ENCODE peak calls at places on chromosomes 5 and 9, in eight cellular contexts. P is left ventricle myocardium inferior, F is heart right ventricle, H is left lung, A is stomach, X is A549, Z is spleen, T is heart left ventricle. U is an unnamed sample.
A peak's percentile ranks its signal among the peaks of the same experiment; 100 is the strongest.

GRCh38 chr5:169037478-169037877 is 263.5 kb downstream of the SLIT3 start:
- DNase-seq in P (no peak), F (no peak), H (no peak), A (no peak), X (no peak), Z (no peak), T (no peak), U (no peak)

GRCh38 chr9:136405481-136405880 is 4.9 kb downstream of the ENTR1 start:
- DNase-seq in P (no peak), F (no peak), H (no peak), A (no peak), X (no peak), Z (no peak), T (no peak), U (no peak)

GRCh38 chr5:7638456-7638855 is 212.5 kb downstream of the CFAP90 start:
- DNase-seq in P (no peak), F (no peak), H (no peak), A (no peak), X (no peak), Z (no peak), T (no peak), U (no peak)

GRCh38 chr5:171485668-171486067 is 66.2 kb downstream of the FGF18 start:
- DNase-seq in P (no peak), F (no peak), H (no peak), A (no peak), X (no peak), Z (no peak), T (no peak), U (no peak)

GRCh38 chr9:82532504-82532903 is 530.4 kb downstream of the RASEF start:
- DNase-seq in P (no peak), F (no peak), H (no peak), A (no peak), X (peak; percentile 3), Z (no peak), T (no peak), U (no peak)

GRCh38 chr9:117707561-117707960 is 3.4 kb downstream of the TLR4 start:
- DNase-seq in P (no peak), F (no peak), H (no peak), A (no peak), X (no peak), Z (no peak), T (no peak), U (no peak)

GRCh38 chr5:72555871-72556270 is 48.7 kb upstream of the ZNF366 start:
- DNase-seq in P (no peak), F (no peak), H (no peak), A (no peak), X (no peak), Z (no peak), T (no peak), U (no peak)

GRCh38 chr5:130773813-130774212 is 391.2 kb downstream of the HINT1 start:
- DNase-seq in P (no peak), F (no peak), H (no peak), A (no peak), X (peak; percentile 15), Z (no peak), T (no peak), U (no peak)

GRCh38 chr5:41695920-41696582 is 174.2 kb downstream of the OXCT1 start:
- DNase-seq in P (no peak), F (no peak), H (no peak), A (no peak), X (no peak), Z (no peak), T (no peak), U (no peak)

GRCh38 chr5:74221413-74221812 is 419.1 kb downstream of the ENC1 start:
- DNase-seq in P (no peak), F (no peak), H (no peak), A (no peak), X (no peak), Z (no peak), T (no peak), U (no peak)

GRCh38 chr9:70080481-70081119 is 37.0 kb downstream of the MAMDC2 start:
- DNase-seq in P (no peak), F (peak; percentile 69), H (no peak), A (no peak), X (no peak), Z (no peak), T (peak; percentile 49), U (peak; percentile 61)

GRCh38 chr9:37958154-37958553 is 54.2 kb upstream of the SLC25A51 start:
- DNase-seq in P (no peak), F (no peak), H (no peak), A (no peak), X (no peak), Z (peak; percentile 41), T (no peak), U (no peak)

GRCh38 chr9:34550016-34550680 is 27.4 kb upstream of the ENHO start:
- DNase-seq in P (no peak), F (no peak), H (peak; percentile 30), A (peak; percentile 19), X (no peak), Z (peak; percentile 55), T (no peak), U (no peak)

GRCh38 chr5:13215370-13215769 is 729.1 kb downstream of the DNAH5 start:
- DNase-seq in P (no peak), F (no peak), H (no peak), A (no peak), X (no peak), Z (no peak), T (no peak), U (no peak)

GRCh38 chr5:13214182-13214581 is 730.3 kb downstream of the DNAH5 start:
- DNase-seq in P (no peak), F (no peak), H (no peak), A (no peak), X (no peak), Z (no peak), T (no peak), U (no peak)

GRCh38 chr5:13215806-13216205 is 728.7 kb downstream of the DNAH5 start:
- DNase-seq in P (no peak), F (no peak), H (no peak), A (no peak), X (no peak), Z (no peak), T (no peak), U (no peak)

GRCh38 chr5:13217636-13218035 is 726.9 kb downstream of the DNAH5 start:
- DNase-seq in P (no peak), F (no peak), H (no peak), A (no peak), X (no peak), Z (no peak), T (no peak), U (no peak)

DNA sequence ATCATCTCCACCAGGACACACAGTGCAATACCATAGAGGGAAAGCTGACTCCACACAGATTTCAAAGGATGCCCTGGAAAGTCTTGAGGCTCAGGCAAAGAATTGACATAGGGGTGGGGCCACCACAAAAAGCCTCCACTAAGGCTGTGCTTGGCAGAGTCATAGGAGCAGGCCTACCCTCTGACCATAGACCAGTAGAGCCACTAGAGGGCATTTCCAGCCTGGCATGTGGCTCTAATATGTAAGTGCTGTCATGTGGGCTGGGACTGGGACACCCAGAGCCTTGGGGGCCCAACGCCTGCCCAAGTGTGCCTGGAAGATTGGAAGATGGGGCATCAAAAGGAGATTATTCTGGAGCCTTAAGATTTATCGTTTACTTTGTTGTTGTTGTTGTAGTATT is 726.0 kb downstream of the DNAH5 start:
- DNase-seq in P (no peak), F (no peak), H (no peak), A (no peak), X (peak; percentile 1), Z (no peak), T (no peak), U (no peak)
- TF ChIP-seq CTCF in P (no peak), F (no peak), H (no peak), A (no peak), X (no peak), Z (no peak), T (no peak), U (no peak)

GRCh38 chr5:115271295-115272060 is 8.8 kb upstream of the PGGT1B start:
- DNase-seq in P (no peak), F (no peak), H (no peak), A (no peak), X (no peak), Z (no peak), T (no peak), U (no peak)
- H3K4me1 ChIP-seq in P (no peaks in the 10 kb centered on the region), F (no peaks in the 10 kb centered on the region), H (no peaks in the 10 kb centered on the region), A (no peaks in the 10 kb centered on the region), X (peaks cover 3% of the 10 kb centered on the region), Z (no peaks in the 10 kb centered on the region), T (no peaks in the 10 kb centered on the region), U (no peaks in the 10 kb centered on the region)

DNA sequence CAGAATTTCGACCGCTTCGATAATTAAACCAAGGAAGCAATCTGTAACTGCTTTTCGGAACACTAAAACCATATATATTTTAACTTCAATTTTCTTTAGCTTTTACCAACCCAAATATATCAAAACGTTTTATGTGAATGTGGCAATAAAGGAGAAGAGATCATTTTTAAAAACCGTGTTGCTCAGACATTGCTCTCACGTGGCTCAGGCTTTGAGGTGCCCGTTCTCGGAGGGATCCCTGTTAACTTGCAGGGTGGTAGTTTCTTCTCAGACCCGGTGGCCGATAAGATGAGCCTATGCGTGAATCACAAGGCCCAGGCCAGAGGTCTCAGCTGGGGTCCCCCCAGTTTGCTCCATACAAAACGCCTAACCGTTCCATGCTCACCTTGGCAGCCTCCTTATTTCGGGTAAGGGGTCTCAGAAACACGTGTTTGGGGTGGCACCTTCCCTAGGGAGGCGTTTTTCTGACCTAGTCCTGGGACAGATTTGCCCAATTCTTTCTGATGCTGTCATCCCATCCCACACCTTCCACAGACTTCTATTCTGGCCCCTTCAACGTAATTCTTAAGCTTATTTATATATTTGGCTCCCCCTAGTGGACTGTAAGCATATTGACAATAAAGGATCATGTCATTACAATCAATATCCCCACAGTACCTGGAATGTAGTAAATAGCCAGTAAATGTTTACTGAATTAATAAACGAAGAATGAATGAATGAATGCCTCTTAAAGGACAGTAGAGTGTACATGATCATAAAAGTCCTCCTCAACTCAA is 48.2 kb downstream of the THBS4 start:
- DNase-seq in P (no peak), F (peak; percentile 31), H (no peak), A (no peak), X (peak; percentile 82), Z (no peak), T (no peak), U (no peak)
- H3K4me3 ChIP-seq in P (peak overlapping the region; percentile 60), F (peak overlapping the region; percentile 42), H (peak overlapping the region; percentile 16), A (peak overlapping the region; percentile 36), X (peak overlapping the region; percentile 38), Z (peak overlapping the region; percentile 53), T (peak overlapping the region; percentile 44), U (peak overlapping the region; percentile 2)

GRCh38 chr9:121447341-121447834 is 52.3 kb downstream of the GGTA1 start:
- DNase-seq in P (no peak), F (no peak), H (no peak), A (no peak), X (no peak), Z (no peak), T (no peak), U (no peak)

GRCh38 chr9:121449786-121450185 is 49.9 kb downstream of the GGTA1 start:
- DNase-seq in P (no peak), F (no peak), H (no peak), A (no peak), X (no peak), Z (no peak), T (no peak), U (no peak)

GRCh38 chr9:121441163-121441562 is 58.5 kb downstream of the GGTA1 start:
- DNase-seq in P (no peak), F (no peak), H (no peak), A (no peak), X (no peak), Z (no peak), T (no peak), U (no peak)

GRCh38 chr9:121450241-121450640 is 49.4 kb downstream of the GGTA1 start:
- DNase-seq in P (no peak), F (peak; percentile 44), H (no peak), A (no peak), X (no peak), Z (no peak), T (no peak), U (no peak)

GRCh38 chr9:121445986-121446385 is 53.7 kb downstream of the GGTA1 start:
- DNase-seq in P (no peak), F (no peak), H (no peak), A (no peak), X (no peak), Z (no peak), T (no peak), U (no peak)
- TF ChIP-seq CTCF in P (peak; percentile 38), F (no peak), H (no peak), A (no peak), X (peak; percentile 12), Z (no peak), T (peak; percentile 33), U (no peak)